ENCODE peak calls at places on chromosome 12, in seven cellular contexts. S is Panc1, R is upper lobe of right lung, B is transverse colon, C is tibial artery, V is neural progenitor cell, N is GM23338. P is an unnamed sample.

GRCh38 chr12:116539361-116539771 is 19.8 kb upstream of the MAP1LC3B2 start:
- DNase-seq in S (no peak), R (no peak), B (no peak), C (peak; percentile 24), V (no peak), N (no peak), P (no peak)

GRCh38 chr12:14892726-14893442 is 7.2 kb upstream of the MGP start:
- DNase-seq in S (no peak), R (no peak), B (peak; percentile 24), C (peak; percentile 88), V (peak; percentile 13), N (no peak), P (no peak)

GRCh38 chr12:75720807-75721206 is 209.4 kb upstream of the KRR1 start:
- DNase-seq in S (no peak), R (no peak), B (no peak), C (no peak), V (peak; percentile 22), N (peak; percentile 44), P (no peak)

GRCh38 chr12:108115123-108115745 is 13.9 kb upstream of the WSCD2 start:
- DNase-seq in S (no peak), R (no peak), B (no peak), C (no peak), V (no peak), N (no peak), P (no peak)

GRCh38 chr12:7130791-7131501 is 775 bp downstream of the CLSTN3 start:
- DNase-seq in S (no peak), R (peak; percentile 80), B (peak; percentile 64), C (no peak), V (peak; percentile 83), N (peak; percentile 78), P (no peak)

GRCh38 chr12:91732086-91732485 is 413.6 kb downstream of the BTG1 start:
- DNase-seq in S (no peak), R (no peak), B (no peak), C (no peak), V (no peak), N (no peak), P (no peak)

GRCh38 chr12:53324113-53324778 is 2.8 kb upstream of the AAAS start:
- DNase-seq in S (no peak), R (peak; percentile 72), B (peak; percentile 53), C (no peak), V (peak; percentile 64), N (peak; percentile 58), P (no peak)

GRCh38 chr12:74890237-74890599 is 319.4 kb downstream of the KCNC2 start:
- DNase-seq in S (peak; percentile 59), R (no peak), B (no peak), C (no peak), V (no peak), N (peak; percentile 8), P (peak; percentile 80)

GRCh38 chr12:49702676-49703228 is 4.5 kb downstream of the FMNL3 start:
- DNase-seq in S (no peak), R (no peak), B (no peak), C (no peak), V (no peak), N (no peak), P (no peak)

GRCh38 chr12:89484470-89484869 is 40.1 kb downstream of the GALNT4 start:
- DNase-seq in S (no peak), R (no peak), B (no peak), C (no peak), V (no peak), N (no peak), P (no peak)

GRCh38 chr12:104286538-104287482 is 16.7 kb upstream of the EID3 start:
- DNase-seq in S (peak; percentile 92), R (peak; percentile 94), B (peak; percentile 96), C (peak; percentile 97), V (peak; percentile 97), N (peak; percentile 98), P (no peak)

GRCh38 chr12:116532986-116533342 is 26.2 kb upstream of the MAP1LC3B2 start:
- DNase-seq in S (no peak), R (no peak), B (no peak), C (no peak), V (no peak), N (no peak), P (no peak)

GRCh38 chr12:120650249-120650690 is 9.8 kb downstream of the CABP1 start:
- DNase-seq in S (no peak), R (no peak), B (no peak), C (no peak), V (no peak), N (no peak), P (no peak)

GRCh38 chr12:120649442-120650248 is 9.2 kb downstream of the CABP1 start:
- DNase-seq in S (no peak), R (no peak), B (no peak), C (peak; percentile 78), V (peak; percentile 68), N (peak; percentile 40), P (no peak)

GRCh38 chr12:120643574-120643973 is 3.1 kb downstream of the CABP1 start:
- DNase-seq in S (no peak), R (no peak), B (no peak), C (no peak), V (no peak), N (no peak), P (no peak)

GRCh38 chr12:120646044-120646443 is 5.6 kb downstream of the CABP1 start:
- DNase-seq in S (no peak), R (no peak), B (no peak), C (no peak), V (no peak), N (no peak), P (no peak)

GRCh38 chr12:120647375-120647755 is 6.9 kb downstream of the CABP1 start:
- DNase-seq in S (no peak), R (no peak), B (no peak), C (no peak), V (no peak), N (no peak), P (no peak)
- H3K27me3 ChIP-seq in S (peaks cover 8% of the 10 kb centered on the region), R (peaks cover 42% of the 10 kb centered on the region), B (peaks cover 42% of the 10 kb centered on the region), C (peaks cover 38% of the 10 kb centered on the region), V (peaks cover 45% of the 10 kb centered on the region), N (peaks cover 12% of the 10 kb centered on the region), P (peaks cover 30% of the 10 kb centered on the region)

GRCh38 chr12:95265765-95266164 is 48.2 kb downstream of the VEZT start:
- DNase-seq in S (no peak), R (no peak), B (no peak), C (no peak), V (no peak), N (peak; percentile 27), P (no peak)
- TF ChIP-seq CTCF in S (no peak), R (no peak), B (no peak), C (no peak), V (no peak), N (no peak), P (no peak)

DNA sequence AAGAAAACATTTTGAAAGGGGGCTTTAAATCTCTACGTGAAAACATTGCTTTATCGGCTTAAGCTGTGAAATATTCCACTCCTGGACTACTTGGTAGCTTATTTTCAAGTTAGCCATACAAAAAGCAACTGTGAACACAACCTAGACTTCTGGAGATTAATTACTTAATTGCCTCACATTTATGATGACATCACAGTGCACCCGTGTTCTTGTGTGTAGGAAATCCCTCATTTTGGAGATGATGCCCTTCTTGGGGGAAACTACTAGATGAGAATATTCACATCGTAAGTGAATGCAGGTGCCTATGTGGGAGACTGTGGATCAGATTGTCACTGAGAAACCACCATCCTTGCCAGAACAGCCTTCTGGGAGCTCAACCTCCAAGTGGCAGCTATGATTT is 10.5 kb upstream of the B4GALNT3 start:
- DNase-seq in S (no peak), R (no peak), B (no peak), C (no peak), V (no peak), N (no peak), P (no peak)
- H3K36me3 ChIP-seq in S (no peaks in the 10 kb centered on the region), R (no peaks in the 10 kb centered on the region), B (no peaks in the 10 kb centered on the region), C (no peaks in the 10 kb centered on the region), V (no peaks in the 10 kb centered on the region), N (no peaks in the 10 kb centered on the region), P (no peaks in the 10 kb centered on the region)

GRCh38 chr12:5514545-5514944 is 82.6 kb downstream of the NTF3 start:
- DNase-seq in S (no peak), R (no peak), B (no peak), C (no peak), V (no peak), N (no peak), P (no peak)
- H3K27me3 ChIP-seq in S (no peaks in the 10 kb centered on the region), R (no peaks in the 10 kb centered on the region), B (no peaks in the 10 kb centered on the region), C (no peaks in the 10 kb centered on the region), V (no peaks in the 10 kb centered on the region), N (no peaks in the 10 kb centered on the region), P (peaks cover 6% of the 10 kb centered on the region)

DNA sequence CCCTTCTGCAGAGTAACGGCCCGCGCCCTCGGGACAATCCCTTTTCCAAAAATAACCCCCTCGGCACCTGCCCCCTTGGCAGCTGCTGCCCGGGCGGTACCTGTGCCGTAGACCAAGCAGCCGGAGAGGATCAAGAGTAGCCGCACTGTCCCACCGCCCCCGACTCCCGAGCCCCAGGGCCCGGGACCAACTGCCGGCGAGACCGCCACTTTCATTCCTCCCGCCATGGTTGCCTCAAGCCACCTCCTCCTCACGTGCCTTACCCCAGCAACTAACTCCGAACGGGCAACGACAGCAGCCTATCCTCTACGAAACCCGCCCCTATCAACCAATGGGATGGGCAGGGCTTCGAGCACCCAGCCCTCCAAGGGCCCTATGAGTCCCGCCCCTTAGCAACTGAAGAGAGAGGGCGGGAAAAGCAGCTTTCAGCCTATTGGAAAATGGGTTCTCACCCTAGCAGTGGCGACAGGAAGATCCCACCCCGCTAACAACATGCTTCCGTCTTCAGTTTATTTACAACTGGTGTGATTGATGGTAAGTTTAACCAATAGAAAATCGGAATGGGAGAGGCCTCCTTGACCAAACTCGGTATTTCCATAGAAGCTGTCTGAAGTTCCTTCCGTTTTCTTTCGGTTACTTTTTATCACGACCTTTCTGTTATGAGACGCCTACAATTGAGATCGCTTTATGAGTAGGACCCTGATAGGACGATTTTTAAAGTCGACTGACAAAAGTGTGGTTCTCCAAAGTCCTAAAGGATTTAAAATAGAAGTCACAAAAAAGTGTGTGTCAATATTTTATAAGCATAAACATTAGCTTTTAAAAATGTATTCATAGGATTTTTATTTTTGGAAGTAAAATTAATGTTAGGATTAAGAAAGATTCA is at the start of gene NEMP1:
- DNase-seq in S (peak; percentile 100), R (peak; percentile 95), B (peak; percentile 97), C (peak; percentile 99), V (peak; percentile 100), N (peak; percentile 100), P (peak; percentile 100)
- TF ChIP-seq CTCF in S (no peak), R (no peak), B (no peak), C (peak; percentile 8), V (no peak), N (no peak), P (no peak)

GRCh38 chr12:51368640-51369517 is 22.3 kb downstream of the GALNT6 start:
- DNase-seq in S (no peak), R (peak; percentile 75), B (peak; percentile 83), C (no peak), V (peak; percentile 31), N (peak; percentile 55), P (peak; percentile 63)

GRCh38 chr12:51372021-51372420 is 19.2 kb downstream of the GALNT6 start:
- DNase-seq in S (no peak), R (no peak), B (no peak), C (no peak), V (no peak), N (no peak), P (no peak)

GRCh38 chr12:51371295-51371953 is 19.8 kb downstream of the GALNT6 start:
- DNase-seq in S (peak; percentile 89), R (no peak), B (peak; percentile 15), C (peak; percentile 90), V (peak; percentile 90), N (peak; percentile 46), P (peak; percentile 97)

GRCh38 chr12:51370667-51371066 is 20.5 kb downstream of the GALNT6 start:
- DNase-seq in S (no peak), R (no peak), B (no peak), C (no peak), V (no peak), N (no peak), P (no peak)

GRCh38 chr12:51369581-51369980 is 21.6 kb downstream of the GALNT6 start:
- DNase-seq in S (no peak), R (no peak), B (no peak), C (no peak), V (no peak), N (no peak), P (no peak)
- H3K36me3 ChIP-seq in S (no peaks in the 10 kb centered on the region), R (no peaks in the 10 kb centered on the region), B (no peaks in the 10 kb centered on the region), C (no peaks in the 10 kb centered on the region), V (no peaks in the 10 kb centered on the region), N (no peaks in the 10 kb centered on the region), P (no peaks in the 10 kb centered on the region)

P was measured in kidney epithelial cell.